ENCODE peak calls at places on chromosomes 16 and 17, in seven cellular contexts. D, Y, V, F, W, S and O are unnamed samples.
A peak's percentile ranks its signal among the peaks of the same experiment; 100 is the strongest.

GRCh38 chr17:69907081-69907847 is 167.8 kb upstream of the KCNJ16 start:
- DNase-seq in F (no peak), V (no peak), D (peak; percentile 26), W (no peak), Y (no peak), S (no peak), O (no peak)

GRCh38 chr17:53765609-53766008 is 57.1 kb upstream of the KIF2B start:
- DNase-seq in V (no peak), Y (no peak), W (no peak), D (no peak), S (no peak), F (no peak), O (no peak)

GRCh38 chr16:65905326-65905725 is 461.2 kb upstream of the CDH5 start:
- DNase-seq in V (no peak), W (no peak), Y (no peak), F (no peak), D (no peak), S (no peak), O (no peak)

GRCh38 chr17:64281962-64282752 is 19.1 kb upstream of the TEX2 start:
- DNase-seq in D (peak; percentile 87), V (peak; percentile 46), F (peak; percentile 83), Y (peak; percentile 47), S (no peak), W (peak; percentile 55), O (peak; percentile 70)

GRCh38 chr17:68601565-68602266 is 549 bp upstream of the FAM20A start:
- DNase-seq in Y (no peak), F (no peak), V (no peak), W (no peak), S (no peak), D (no peak), O (no peak)

GRCh38 chr16:24700549-24701392 is 28.7 kb upstream of the TNRC6A start:
- DNase-seq in D (peak; percentile 65), S (peak; percentile 66), Y (no peak), F (peak; percentile 22), W (peak; percentile 94), V (peak; percentile 77), O (no peak)

GRCh38 chr16:11312718-11313492 is 31.8 kb upstream of the PRM1 start:
- DNase-seq in Y (no peak), S (no peak), V (no peak), D (peak; percentile 59), W (peak; percentile 43), F (no peak), O (no peak)

GRCh38 chr17:33056392-33057146 is 64.9 kb downstream of the SPACA3 start:
- DNase-seq in W (no peak), D (no peak), S (no peak), V (no peak), F (no peak), Y (no peak), O (no peak)

GRCh38 chr17:60971515-60972369 is 294.1 kb downstream of the BCAS3 start:
- DNase-seq in S (no peak), Y (peak; percentile 21), F (peak; percentile 67), D (peak; percentile 65), W (peak; percentile 22), V (peak; percentile 9), O (peak; percentile 59)

GRCh38 chr17:34423978-34424813 is 61.2 kb upstream of the CCL1 start:
- DNase-seq in S (no peak), D (no peak), F (no peak), Y (no peak), W (no peak), V (no peak), O (no peak)

GRCh38 chr17:339193-340061 is 13.2 kb downstream of the RPH3AL start:
- DNase-seq in D (no peak), W (no peak), S (peak; percentile 47), Y (no peak), F (no peak), V (no peak), O (no peak)

GRCh38 chr16:24015923-24016322 is 180.1 kb downstream of the PRKCB start:
- DNase-seq in D (no peak), F (no peak), Y (no peak), S (no peak), W (no peak), V (no peak), O (no peak)

GRCh38 chr17:76546556-76547182 is 6.8 kb downstream of the PRCD start:
- DNase-seq in F (no peak), Y (no peak), D (no peak), W (no peak), V (no peak), S (no peak), O (no peak)

GRCh38 chr17:37239690-37240344 is 136.0 kb upstream of the C17orf78 start:
- DNase-seq in F (peak; percentile 5), Y (peak; percentile 13), W (no peak), S (no peak), V (no peak), D (peak; percentile 14), O (peak; percentile 26)

GRCh38 chr16:17289671-17290070 is 181.1 kb downstream of the XYLT1 start:
- DNase-seq in S (no peak), W (no peak), Y (no peak), F (no peak), V (no peak), D (no peak), O (no peak)

GRCh38 chr17:4565209-4566141 is 5.1 kb upstream of the GGT6 start:
- DNase-seq in D (peak; percentile 92), Y (no peak), S (no peak), V (peak; percentile 51), W (peak; percentile 58), F (peak; percentile 78), O (peak; percentile 73)
- TF ChIP-seq CTCF in D (peak; percentile 93), Y (peak; percentile 92), S (peak; percentile 66), V (peak; percentile 38), W (peak; percentile 83), F (peak; percentile 87), O (peak; percentile 89)

DNA sequence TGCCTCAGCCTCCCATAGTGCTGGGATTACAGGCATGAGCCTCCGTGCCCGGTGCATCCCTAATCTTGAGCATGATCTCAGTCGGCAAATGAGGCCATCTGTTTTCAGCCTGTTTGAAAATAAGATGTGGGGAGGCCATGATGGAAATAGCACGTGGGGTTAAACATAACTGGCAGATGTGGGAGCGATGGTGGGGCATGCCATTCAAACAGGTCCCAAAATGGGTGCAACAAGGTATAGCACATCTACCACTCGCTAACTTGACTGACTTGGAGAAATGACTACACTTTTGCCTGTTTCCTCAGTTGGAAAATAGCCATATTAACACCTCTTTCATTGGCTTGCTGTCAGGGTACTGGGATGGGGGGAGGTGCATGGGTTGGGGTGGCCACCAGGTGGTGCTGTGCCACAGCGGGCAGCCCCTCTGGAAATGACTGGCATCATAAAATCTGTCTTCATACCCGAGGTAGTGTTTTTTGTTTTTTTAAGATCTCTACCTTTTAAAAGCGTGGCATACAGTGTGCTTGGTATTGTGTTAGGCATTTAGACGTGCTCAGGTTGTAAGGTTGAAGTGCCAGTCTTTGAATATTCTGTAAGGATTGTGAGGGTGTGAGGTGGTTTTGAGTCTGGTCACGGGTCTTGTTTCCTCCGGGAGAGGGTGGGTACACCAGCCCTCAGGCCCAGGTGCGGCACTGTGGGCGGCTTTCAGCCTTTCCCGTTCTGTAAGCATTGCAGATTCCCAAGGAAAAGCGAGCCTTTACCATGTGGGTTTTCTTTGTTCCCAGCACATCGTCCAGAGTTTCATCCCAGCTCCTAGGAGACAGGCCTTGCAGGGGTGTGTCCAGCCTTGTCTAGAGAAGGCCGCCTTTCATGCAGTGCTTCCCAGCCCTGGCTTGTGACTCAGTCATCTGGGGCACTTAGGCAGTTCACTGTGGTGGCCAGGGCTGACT is 2.9 kb upstream of the TTYH2 start:
- DNase-seq in W (peak; percentile 62), Y (peak; percentile 88), F (peak; percentile 75), D (peak; percentile 72), V (peak; percentile 59), S (peak; percentile 74), O (peak; percentile 83)
- TF ChIP-seq CTCF in W (peak; percentile 84), Y (peak; percentile 94), F (peak; percentile 95), D (peak; percentile 91), V (peak; percentile 90), S (peak; percentile 89), O (peak; percentile 94)

DNA sequence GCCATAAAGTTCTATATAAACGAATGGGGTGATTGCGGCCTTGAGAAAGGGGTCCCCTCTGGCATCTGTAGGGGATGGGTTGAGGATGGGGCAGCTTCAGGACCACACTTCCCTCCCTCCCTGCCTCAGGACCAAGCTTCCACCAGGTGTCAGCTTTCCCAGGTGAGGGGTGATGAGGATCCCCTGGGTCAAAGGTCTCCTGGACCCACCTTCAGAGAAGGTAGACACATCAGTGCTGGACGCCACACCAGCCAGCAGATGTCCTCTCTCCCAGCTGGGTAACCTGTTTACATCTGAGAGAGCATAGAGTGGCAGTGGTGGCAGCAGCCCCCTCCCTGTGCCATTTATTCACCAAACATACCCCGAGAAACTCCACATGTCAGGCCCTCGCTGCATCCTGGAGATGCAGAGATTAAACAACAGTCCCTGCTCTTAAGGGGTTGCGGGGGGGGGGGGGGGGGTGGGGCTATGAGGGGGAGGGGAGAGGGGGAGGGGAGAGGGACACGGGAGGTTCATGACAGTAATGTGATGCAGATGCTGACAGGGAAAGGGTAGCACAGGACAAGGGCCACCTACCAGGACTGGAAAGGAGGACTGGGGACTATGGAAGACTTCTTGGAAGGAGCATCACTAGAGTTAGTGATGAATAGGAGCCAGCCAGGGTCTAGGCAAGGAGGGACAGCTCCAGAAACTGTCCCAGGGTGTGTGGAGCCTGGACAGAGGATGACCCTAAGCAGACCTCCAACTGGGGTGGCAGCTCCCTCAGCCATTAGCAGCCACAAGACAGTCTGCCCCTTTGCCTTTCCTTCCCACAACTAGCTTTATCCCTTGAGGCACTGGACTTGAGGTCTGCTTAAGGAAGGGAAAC is 5.0 kb downstream of the PROCA1 start:
- DNase-seq in V (no peak), D (no peak), W (no peak), Y (no peak), F (no peak), S (no peak), O (no peak)
- TF ChIP-seq CTCF in V (no peak), D (no peak), W (no peak), Y (no peak), F (no peak), S (no peak), O (no peak)

GRCh38 chr17:80925668-80926067 is 66.0 kb upstream of the CHMP6 start:
- DNase-seq in Y (no peak), S (no peak), F (no peak), D (no peak), V (no peak), W (no peak), O (no peak)

GRCh38 chr17:80927791-80928216 is 63.8 kb upstream of the CHMP6 start:
- DNase-seq in V (no peak), F (no peak), Y (no peak), S (no peak), W (no peak), D (no peak), O (no peak)

GRCh38 chr17:80924111-80924806 is 67.4 kb upstream of the CHMP6 start:
- DNase-seq in F (no peak), V (no peak), S (no peak), D (no peak), W (no peak), Y (no peak), O (no peak)

GRCh38 chr17:80924807-80925610 is 66.6 kb upstream of the CHMP6 start:
- DNase-seq in D (no peak), F (no peak), V (no peak), Y (no peak), S (no peak), W (no peak), O (no peak)

DNA sequence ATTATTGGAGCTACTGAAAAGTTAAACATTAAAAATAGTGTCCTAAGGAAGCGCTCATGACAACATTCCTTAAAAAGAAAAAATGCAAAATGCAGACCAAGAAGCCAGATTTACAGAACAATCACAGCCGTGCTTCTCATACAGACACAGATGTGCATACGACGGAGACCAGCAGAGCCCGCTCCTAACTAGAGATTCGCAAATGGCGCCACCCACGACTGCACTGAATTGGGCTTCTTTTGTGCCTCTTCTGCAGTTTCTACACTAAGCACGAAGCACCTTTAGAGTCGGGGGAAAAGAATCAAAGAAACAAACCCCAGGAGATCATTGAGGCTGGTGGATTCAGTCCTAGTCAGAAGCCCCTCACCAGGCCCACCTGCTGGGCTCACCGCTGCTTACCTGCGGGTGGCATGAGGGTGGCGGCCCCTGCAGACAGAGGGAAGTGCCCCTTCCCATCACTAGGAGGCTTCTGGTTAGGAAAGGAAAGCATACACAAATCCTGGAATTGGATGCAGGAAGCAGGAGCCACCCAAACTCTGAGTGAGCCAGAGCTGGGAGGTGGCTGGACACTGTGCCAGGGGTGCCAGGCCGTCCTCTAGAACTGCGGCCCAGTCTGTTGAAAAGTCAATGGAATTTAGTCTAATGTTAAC is 64.9 kb upstream of the CHMP6 start:
- DNase-seq in W (no peak), V (no peak), S (no peak), D (no peak), F (no peak), Y (no peak), O (no peak)
- TF ChIP-seq CTCF in W (no peak), V (no peak), S (no peak), D (no peak), F (no peak), Y (no peak), O (no peak)